ENCODE peak calls at places on chromosome 3, in four cellular contexts. G is GM12878, T is HepG2, Y is H1. F is an unnamed sample.

GRCh38 chr3:77524467-77524866 is 484.6 kb downstream of the ROBO2 start:
- DNase-seq in Y (no peak), G (no peak), T (no peak), F (no peak)

GRCh38 chr3:160454995-160455394 is 5.4 kb upstream of the TRIM59 start:
- DNase-seq in Y (no peak), T (no peak), G (no peak), F (no peak)

GRCh38 chr3:45611619-45612018 is 17.1 kb downstream of the LIMD1 start:
- DNase-seq in Y (no peak), G (no peak), T (peak), F (no peak)

GRCh38 chr3:139353920-139354556 is 10.2 kb downstream of the MRPS22 start:
- DNase-seq in G (no peak), Y (no peak), T (peak), F (peak)

GRCh38 chr3:111045564-111045963 is 26.1 kb upstream of the NECTIN3 start:
- DNase-seq in T (no peak), Y (no peak), G (no peak), F (no peak)

GRCh38 chr3:69817988-69818387 is 78.7 kb downstream of the MITF start:
- DNase-seq in G (no peak), T (no peak), Y (no peak), F (no peak)

GRCh38 chr3:176870451-176870850 is 326.8 kb downstream of the TBL1XR1 start:
- DNase-seq in Y (no peak), T (no peak), G (no peak), F (no peak)

GRCh38 chr3:11240496-11240895 is 31.7 kb upstream of the ATG7 start:
- DNase-seq in Y (no peak), T (no peak), G (no peak), F (no peak)

GRCh38 chr3:124826703-124827102 is 60.5 kb downstream of the ITGB5 start:
- DNase-seq in T (no peak), Y (no peak), G (no peak), F (peak)

GRCh38 chr3:191330309-191330712 is at the start of gene UTS2B:
- DNase-seq in T (peak), G (no peak), Y (no peak), F (no peak)

GRCh38 chr3:24149032-24149431 is 203.9 kb downstream of the NR1D2 start:
- DNase-seq in G (no peak), Y (no peak), T (no peak), F (no peak)

GRCh38 chr3:63500196-63500595 is 152.3 kb upstream of the SNTN start:
- DNase-seq in Y (no peak), T (no peak), G (no peak), F (no peak)

GRCh38 chr3:29415824-29416223 is 135.0 kb downstream of the RBMS3 start:
- DNase-seq in Y (no peak), T (no peak), G (no peak), F (no peak)

GRCh38 chr3:27978440-27978839 is 256.3 kb upstream of the EOMES start:
- DNase-seq in Y (no peak), G (no peak), T (no peak), F (no peak)

GRCh38 chr3:192514081-192514753 is 213.1 kb downstream of the FGF12 start:
- DNase-seq in T (no peak), G (no peak), Y (peak), F (peak)

GRCh38 chr3:64046527-64046926 is 23.2 kb upstream of the PSMD6 start:
- DNase-seq in G (no peak), Y (no peak), T (no peak), F (no peak)

GRCh38 chr3:140586311-140586710 is 91.6 kb upstream of the TRIM42 start:
- DNase-seq in Y (no peak), G (no peak), T (no peak), F (no peak)

GRCh38 chr3:187101184-187102072 is 37.9 kb downstream of the RPL39L start:
- DNase-seq in Y (no peak), G (no peak), T (peak), F (no peak)

GRCh38 chr3:43866529-43867353 is 176.0 kb downstream of the ABHD5 start:
- DNase-seq in G (no peak), Y (no peak), T (no peak), F (no peak)

GRCh38 chr3:52483577-52484495 is 11.3 kb upstream of the STAB1 start:
- DNase-seq in G (no peak), Y (no peak), T (peak), F (no peak)

GRCh38 chr3:18989237-18989812 is 159.0 kb upstream of the KCNH8 start:
- DNase-seq in G (no peak), Y (no peak), T (no peak), F (no peak)

GRCh38 chr3:195209083-195209835 is 61.7 kb downstream of the XXYLT1 start:
- DNase-seq in T (no peak), Y (peak), G (no peak), F (no peak)

GRCh38 chr3:57041674-57042073 is 18.8 kb upstream of the SPATA12 start:
- DNase-seq in G (no peak), T (no peak), Y (no peak), F (no peak)

DNA sequence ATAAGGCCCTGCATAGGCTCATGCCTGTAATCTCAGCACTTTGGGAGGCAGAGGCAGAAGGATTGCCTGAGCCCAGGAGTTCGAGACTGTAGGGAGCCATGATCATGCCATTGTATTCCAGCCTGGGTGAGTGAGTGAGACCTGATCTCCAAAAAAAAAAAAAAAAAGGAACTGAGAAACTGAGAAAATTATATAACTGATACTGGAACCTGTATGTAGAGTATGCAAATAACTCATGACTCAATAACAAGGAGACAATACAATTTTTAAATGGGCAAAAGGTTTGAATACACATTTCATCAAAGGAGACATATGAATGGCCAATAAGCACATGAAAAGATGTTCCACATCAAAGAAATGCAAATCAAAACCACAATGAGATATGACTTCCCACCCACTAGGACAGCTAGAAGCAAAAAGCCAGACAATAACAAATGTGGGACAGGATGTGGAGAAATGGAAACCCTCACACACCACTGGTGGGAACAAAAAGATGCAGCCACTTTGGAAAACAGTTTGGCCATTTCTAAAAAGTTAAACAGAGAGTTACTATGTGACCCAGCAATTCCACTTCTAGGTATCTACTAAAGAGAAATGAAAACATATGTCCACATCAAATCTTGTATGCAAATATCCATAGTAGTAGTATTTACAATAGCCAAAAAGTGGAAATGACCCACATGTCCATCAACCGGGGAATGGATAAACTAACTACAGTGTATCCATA is 70.7 kb downstream of the IQSEC1 start:
- DNase-seq in T (no peak), Y (no peak), G (peak), F (no peak)
- H3K4me3 ChIP-seq in T (no peak), Y (no peak), G (peak), F (no peak)

DNA sequence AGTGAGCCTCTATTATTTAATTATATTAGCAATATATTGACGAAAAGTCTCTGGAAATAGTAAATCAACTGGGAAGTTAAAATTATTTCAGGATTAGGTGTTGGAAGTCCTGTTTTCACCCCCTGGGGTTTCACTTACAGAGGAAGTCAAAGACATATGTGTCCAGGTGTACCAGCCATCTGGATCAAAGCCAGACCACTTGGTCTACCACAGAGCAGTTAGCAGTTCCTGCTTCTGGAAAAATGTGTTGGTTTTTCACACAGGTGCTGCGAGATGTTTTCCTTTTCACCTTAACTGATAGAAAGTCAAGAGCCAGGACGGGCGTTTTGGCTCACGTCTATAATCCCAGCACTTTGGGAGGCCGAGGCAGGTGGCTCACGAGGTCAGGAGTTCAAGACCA is 13.1 kb downstream of the MME start:
- DNase-seq in Y (no peak), G (no peak), T (no peak), F (no peak)
- H3K9ac ChIP-seq in Y (no peak), G (no peak), T (no peak), F (no peak)

GRCh38 chr3:42667096-42667522 is 13.6 kb downstream of the ZBTB47 start:
- DNase-seq in G (no peak), Y (no peak), T (no peak), F (no peak)

GRCh38 chr3:42666577-42666998 is 13.1 kb downstream of the ZBTB47 start:
- DNase-seq in G (no peak), Y (no peak), T (no peak), F (no peak)

GRCh38 chr3:42668403-42668740 is 14.9 kb downstream of the ZBTB47 start:
- DNase-seq in T (no peak), Y (no peak), G (no peak), F (no peak)

GRCh38 chr3:42668793-42669217 is 15.3 kb downstream of the ZBTB47 start:
- DNase-seq in T (no peak), Y (no peak), G (no peak), F (no peak)

GRCh38 chr3:42667523-42668402 is 14.3 kb downstream of the ZBTB47 start:
- DNase-seq in Y (no peak), T (no peak), G (no peak), F (no peak)
- TF ChIP-seq SUZ12 in Y (no peak), T (no peak), G (no peak), F (no peak)

GRCh38 chr3:100110101-100110500 is 4.2 kb downstream of the FILIP1L start:
- DNase-seq in G (no peak), T (no peak), Y (no peak), F (no peak)

GRCh38 chr3:100108464-100109079 is 5.7 kb downstream of the FILIP1L start:
- DNase-seq in G (no peak), T (peak), Y (no peak), F (no peak)

GRCh38 chr3:100114413-100115030 is at the start of gene FILIP1L:
- DNase-seq in Y (no peak), T (peak), G (no peak), F (no peak)

GRCh38 chr3:100111728-100112127 is 2.6 kb downstream of the FILIP1L start:
- DNase-seq in T (no peak), Y (no peak), G (no peak), F (no peak)

GRCh38 chr3:100113728-100114412 is 431 bp downstream of the FILIP1L start:
- DNase-seq in Y (no peak), G (no peak), T (no peak), F (no peak)
- H3K4me3 ChIP-seq in Y (no peak), G (no peak), T (no peak), F (no peak)

GRCh38 chr3:5021571-5022092 is 42.4 kb downstream of the BHLHE40 start:
- DNase-seq in G (no peak), Y (no peak), T (peak), F (no peak)
- H3K9ac ChIP-seq in G (no peak), Y (no peak), T (no peak), F (no peak)

DNA sequence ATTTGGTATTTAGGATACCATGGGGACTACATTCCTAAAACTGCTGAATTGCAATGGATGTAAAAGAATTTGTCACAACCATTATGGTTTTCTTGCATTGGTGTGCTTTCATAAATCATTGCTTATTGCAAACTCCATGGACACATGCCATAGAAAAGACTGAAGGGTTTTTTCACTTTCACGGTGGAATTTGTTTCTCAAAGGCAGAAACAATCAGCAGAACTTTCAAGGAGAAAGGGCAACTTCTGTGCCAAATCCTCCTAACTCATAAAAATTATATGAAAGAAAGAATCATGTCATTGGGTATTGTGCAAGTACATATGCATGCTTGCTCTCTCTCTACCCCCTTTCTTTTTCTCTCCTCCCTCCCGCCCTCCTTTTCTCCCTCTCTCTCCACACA is 492.3 kb downstream of the TUSC7 start:
- DNase-seq in T (no peak), Y (no peak), G (no peak), F (no peak)
- TF ChIP-seq SUZ12 in T (no peak), Y (no peak), G (no peak), F (no peak)

DNA sequence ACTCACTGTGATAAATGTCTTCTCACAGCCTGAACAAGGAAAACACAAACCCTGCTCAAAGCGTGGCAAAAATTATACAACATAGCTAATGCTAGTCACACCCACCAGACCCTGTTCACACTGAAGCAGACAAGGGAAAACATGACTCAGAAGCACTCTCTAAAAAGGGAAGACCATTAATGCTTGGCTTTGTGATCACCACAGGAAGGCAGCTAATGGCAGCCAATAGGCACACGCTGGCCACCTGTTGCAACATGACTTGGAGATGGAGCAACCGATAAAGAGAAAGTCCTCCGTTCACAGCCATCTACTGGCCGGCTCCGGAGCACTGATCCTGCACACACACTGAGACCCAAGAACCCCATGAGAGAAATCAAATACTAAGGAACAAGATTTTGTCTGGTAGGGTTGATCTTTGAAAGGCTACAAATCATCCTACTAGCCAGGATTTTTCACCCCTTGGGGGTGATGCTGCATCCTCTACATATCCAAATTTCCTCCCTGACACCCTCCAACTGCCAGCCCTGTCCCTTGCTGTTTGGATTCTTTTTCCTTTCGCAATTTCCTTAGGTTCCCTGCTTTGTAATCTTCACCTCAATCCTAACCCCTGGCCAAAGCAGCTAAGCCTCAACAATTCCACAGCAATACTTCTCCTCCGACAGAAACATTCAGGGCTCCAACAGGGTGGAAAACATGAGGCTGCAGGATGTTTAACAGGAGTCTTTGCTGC is 3.2 kb downstream of the ZXDC start:
- DNase-seq in G (peak), Y (no peak), T (peak), F (no peak)
- H3K4me3 ChIP-seq in G (peak), Y (no peak), T (peak), F (no peak)

GRCh38 chr3:12991481-12991837 is 81.8 kb downstream of the IQSEC1 start:
- DNase-seq in G (no peak), T (no peak), Y (no peak), F (no peak)

GRCh38 chr3:12993623-12994356 is 79.4 kb downstream of the IQSEC1 start:
- DNase-seq in T (no peak), G (no peak), Y (peak), F (peak)

GRCh38 chr3:12991861-12992281 is 81.4 kb downstream of the IQSEC1 start:
- DNase-seq in G (no peak), Y (no peak), T (peak), F (no peak)

GRCh38 chr3:12993022-12993622 is 80.1 kb downstream of the IQSEC1 start:
- DNase-seq in G (no peak), T (peak), Y (peak), F (peak)

GRCh38 chr3:12992629-12993021 is 80.6 kb downstream of the IQSEC1 start:
- DNase-seq in T (peak), Y (no peak), G (no peak), F (no peak)
- H3K9ac ChIP-seq in T (no peak), Y (no peak), G (no peak), F (peak)

GRCh38 chr3:31353166-31353565 is 179.6 kb upstream of the STT3B start:
- DNase-seq in T (no peak), G (no peak), Y (no peak), F (no peak)
- TF ChIP-seq SUZ12 in T (no peak), G (no peak), Y (no peak), F (no peak)

DNA sequence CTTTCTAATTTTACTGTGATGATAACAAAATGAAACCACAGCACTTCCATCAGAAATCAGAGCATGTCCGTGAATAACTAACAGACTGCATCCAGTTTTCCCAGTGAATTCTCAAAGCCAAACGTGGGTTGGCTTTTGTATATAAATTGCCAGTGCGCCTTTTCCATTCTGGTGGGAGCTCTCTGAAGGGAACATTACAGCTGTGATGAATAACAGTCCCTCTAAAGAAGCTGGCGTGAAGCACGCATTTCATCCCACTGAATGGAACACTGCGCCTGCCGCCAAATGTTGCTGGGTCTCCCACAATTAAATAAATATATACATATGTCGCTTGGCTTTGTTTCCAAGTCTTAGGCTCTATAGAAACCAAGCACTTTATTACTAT is 113.0 kb upstream of the PFN2 start:
- DNase-seq in G (no peak), Y (no peak), T (no peak), F (no peak)
- H3K4me3 ChIP-seq in G (no peak), Y (no peak), T (no peak), F (no peak)